ENCODE peak calls at places on chromosomes 4 and X, in six cellular contexts. One of them, this sample, is unnamed.

GRCh38 chr4:43189741-43190140 is 297.2 kb downstream of the GRXCR1 start:
- DNase-seq in lower lobe of right lung: no peak
- DNase-seq in esophagus muscularis mucosa: no peak
- DNase-seq in PC-3: no peak
- DNase-seq in uterus: no peak
- DNase-seq in effector memory CD4-positive, alpha-beta T cell: no peak
- DNase-seq in this sample: no peak

GRCh38 chrX:131650637-131651410 is 107.0 kb downstream of the OR13H1 start:
- DNase-seq in lower lobe of right lung: no peak
- DNase-seq in esophagus muscularis mucosa: no peak
- DNase-seq in PC-3: peak; percentile 68
- DNase-seq in uterus: no peak
- DNase-seq in effector memory CD4-positive, alpha-beta T cell: no peak
- DNase-seq in this sample: no peak

GRCh38 chr4:113947484-113947883 is 32.0 kb downstream of the ARSJ start:
- DNase-seq in lower lobe of right lung: no peak
- DNase-seq in esophagus muscularis mucosa: no peak
- DNase-seq in PC-3: no peak
- DNase-seq in uterus: no peak
- DNase-seq in effector memory CD4-positive, alpha-beta T cell: no peak
- DNase-seq in this sample: no peak

GRCh38 chrX:83916525-83916924 is 55.6 kb downstream of the CYLC1 start:
- DNase-seq in lower lobe of right lung: no peak
- DNase-seq in esophagus muscularis mucosa: no peak
- DNase-seq in PC-3: peak; percentile 55
- DNase-seq in uterus: no peak
- DNase-seq in effector memory CD4-positive, alpha-beta T cell: no peak
- DNase-seq in this sample: peak; percentile 4

GRCh38 chr4:158805628-158806471 is 37.0 kb downstream of the FNIP2 start:
- DNase-seq in lower lobe of right lung: no peak
- DNase-seq in esophagus muscularis mucosa: no peak
- DNase-seq in PC-3: peak; percentile 76
- DNase-seq in uterus: no peak
- DNase-seq in effector memory CD4-positive, alpha-beta T cell: no peak
- DNase-seq in this sample: no peak

GRCh38 chr4:87967193-87967592 is 8.3 kb upstream of the SPP1 start:
- DNase-seq in lower lobe of right lung: no peak
- DNase-seq in esophagus muscularis mucosa: no peak
- DNase-seq in PC-3: no peak
- DNase-seq in uterus: no peak
- DNase-seq in effector memory CD4-positive, alpha-beta T cell: no peak
- DNase-seq in this sample: no peak

GRCh38 chr4:114599231-114600065 is 841 bp downstream of the UGT8 start:
- DNase-seq in lower lobe of right lung: no peak
- DNase-seq in esophagus muscularis mucosa: no peak
- DNase-seq in PC-3: no peak
- DNase-seq in uterus: no peak
- DNase-seq in effector memory CD4-positive, alpha-beta T cell: no peak
- DNase-seq in this sample: no peak

GRCh38 chr4:140659935-140660710 is 91.4 kb upstream of the UCP1 start:
- DNase-seq in lower lobe of right lung: no peak
- DNase-seq in esophagus muscularis mucosa: no peak
- DNase-seq in PC-3: no peak
- DNase-seq in uterus: no peak
- DNase-seq in effector memory CD4-positive, alpha-beta T cell: no peak
- DNase-seq in this sample: no peak

GRCh38 chr4:164442167-164442566 is 311.8 kb upstream of the SMIM31 start:
- DNase-seq in lower lobe of right lung: no peak
- DNase-seq in esophagus muscularis mucosa: no peak
- DNase-seq in PC-3: peak; percentile 67
- DNase-seq in uterus: no peak
- DNase-seq in effector memory CD4-positive, alpha-beta T cell: no peak
- DNase-seq in this sample: no peak

GRCh38 chr4:74543983-74544382 is 99.0 kb downstream of the AREG start:
- DNase-seq in lower lobe of right lung: no peak
- DNase-seq in esophagus muscularis mucosa: no peak
- DNase-seq in PC-3: no peak
- DNase-seq in uterus: no peak
- DNase-seq in effector memory CD4-positive, alpha-beta T cell: no peak
- DNase-seq in this sample: no peak
- H3K4me1 ChIP-seq in lower lobe of right lung: peaks cover 29% of the 10 kb centered on the region
- H3K4me1 ChIP-seq in esophagus muscularis mucosa: peaks cover 34% of the 10 kb centered on the region
- H3K4me1 ChIP-seq in PC-3: peaks cover 50% of the 10 kb centered on the region
- H3K4me1 ChIP-seq in uterus: no peaks in the 10 kb centered on the region
- H3K4me1 ChIP-seq in effector memory CD4-positive, alpha-beta T cell: no peaks in the 10 kb centered on the region
- H3K4me1 ChIP-seq in this sample: no peaks in the 10 kb centered on the region

GRCh38 chrX:13770013-13770412 is 35.5 kb downstream of the OFD1 start:
- DNase-seq in lower lobe of right lung: no peak
- DNase-seq in esophagus muscularis mucosa: no peak
- DNase-seq in PC-3: no peak
- DNase-seq in uterus: no peak
- DNase-seq in effector memory CD4-positive, alpha-beta T cell: no peak
- DNase-seq in this sample: no peak
- H3K36me3 ChIP-seq in lower lobe of right lung: peaks cover 45% of the 10 kb centered on the region
- H3K36me3 ChIP-seq in esophagus muscularis mucosa: peaks cover 46% of the 10 kb centered on the region
- H3K36me3 ChIP-seq in PC-3: peaks cover 22% of the 10 kb centered on the region
- H3K36me3 ChIP-seq in uterus: no peaks in the 10 kb centered on the region
- H3K36me3 ChIP-seq in effector memory CD4-positive, alpha-beta T cell: peaks cover 39% of the 10 kb centered on the region
- H3K36me3 ChIP-seq in this sample: peaks cover 63% of the 10 kb centered on the region

GRCh38 chr4:94480362-94480951 is 28.7 kb downstream of the PDLIM5 start:
- DNase-seq in lower lobe of right lung: no peak
- DNase-seq in esophagus muscularis mucosa: no peak
- DNase-seq in PC-3: no peak
- DNase-seq in uterus: no peak
- DNase-seq in effector memory CD4-positive, alpha-beta T cell: no peak
- DNase-seq in this sample: no peak
- H3K4me1 ChIP-seq in lower lobe of right lung: no peaks in the 10 kb centered on the region
- H3K4me1 ChIP-seq in esophagus muscularis mucosa: peaks cover 53% of the 10 kb centered on the region
- H3K4me1 ChIP-seq in PC-3: peaks cover 12% of the 10 kb centered on the region
- H3K4me1 ChIP-seq in uterus: peaks cover 12% of the 10 kb centered on the region
- H3K4me1 ChIP-seq in effector memory CD4-positive, alpha-beta T cell: no peaks in the 10 kb centered on the region
- H3K4me1 ChIP-seq in this sample: no peaks in the 10 kb centered on the region

GRCh38 chr4:1315306-1315705 is 25.6 kb downstream of the MAEA start:
- DNase-seq in lower lobe of right lung: no peak
- DNase-seq in esophagus muscularis mucosa: no peak
- DNase-seq in PC-3: no peak
- DNase-seq in uterus: no peak
- DNase-seq in effector memory CD4-positive, alpha-beta T cell: no peak
- DNase-seq in this sample: no peak

GRCh38 chr4:1315838-1316536 is 26.3 kb downstream of the MAEA start:
- DNase-seq in lower lobe of right lung: no peak
- DNase-seq in esophagus muscularis mucosa: no peak
- DNase-seq in PC-3: no peak
- DNase-seq in uterus: no peak
- DNase-seq in effector memory CD4-positive, alpha-beta T cell: no peak
- DNase-seq in this sample: peak; percentile 45

GRCh38 chr4:1318046-1318375 is 28.3 kb downstream of the MAEA start:
- DNase-seq in lower lobe of right lung: no peak
- DNase-seq in esophagus muscularis mucosa: no peak
- DNase-seq in PC-3: no peak
- DNase-seq in uterus: no peak
- DNase-seq in effector memory CD4-positive, alpha-beta T cell: no peak
- DNase-seq in this sample: no peak

GRCh38 chr4:1317177-1318045 is 27.7 kb downstream of the MAEA start:
- DNase-seq in lower lobe of right lung: no peak
- DNase-seq in esophagus muscularis mucosa: no peak
- DNase-seq in PC-3: no peak
- DNase-seq in uterus: no peak
- DNase-seq in effector memory CD4-positive, alpha-beta T cell: no peak
- DNase-seq in this sample: no peak

GRCh38 chr4:1316537-1317168 is 27.0 kb downstream of the MAEA start:
- DNase-seq in lower lobe of right lung: no peak
- DNase-seq in esophagus muscularis mucosa: no peak
- DNase-seq in PC-3: no peak
- DNase-seq in uterus: no peak
- DNase-seq in effector memory CD4-positive, alpha-beta T cell: no peak
- DNase-seq in this sample: no peak
- H3K36me3 ChIP-seq in lower lobe of right lung: peaks cover 74% of the 10 kb centered on the region
- H3K36me3 ChIP-seq in esophagus muscularis mucosa: peaks cover 88% of the 10 kb centered on the region
- H3K36me3 ChIP-seq in PC-3: peaks cover 3% of the 10 kb centered on the region
- H3K36me3 ChIP-seq in uterus: no peaks in the 10 kb centered on the region
- H3K36me3 ChIP-seq in effector memory CD4-positive, alpha-beta T cell: peaks cover 56% of the 10 kb centered on the region
- H3K36me3 ChIP-seq in this sample: peaks cover 68% of the 10 kb centered on the region

DNA sequence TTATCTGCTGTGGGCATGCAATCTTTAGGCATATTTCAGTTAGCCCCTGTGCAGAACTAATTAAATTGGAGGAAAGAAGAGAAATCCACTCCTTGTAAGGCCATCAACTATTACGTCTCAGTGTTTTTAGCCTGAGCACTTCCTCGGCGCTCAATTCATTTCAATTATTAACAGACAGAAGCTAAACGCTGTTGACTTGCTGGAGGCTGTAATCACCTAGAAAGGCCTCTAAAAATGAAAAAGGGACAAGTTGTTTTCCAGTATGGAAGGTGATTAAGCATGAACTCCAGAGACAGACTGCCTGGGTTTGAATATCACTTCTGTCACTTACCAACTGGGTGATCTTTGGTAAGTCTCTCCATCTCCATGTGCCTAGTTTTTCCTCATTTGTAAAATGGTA is 59.6 kb downstream of the LEF1 start:
- DNase-seq in lower lobe of right lung: no peak
- DNase-seq in esophagus muscularis mucosa: no peak
- DNase-seq in PC-3: no peak
- DNase-seq in uterus: no peak
- DNase-seq in effector memory CD4-positive, alpha-beta T cell: no peak
- DNase-seq in this sample: no peak
- H3K4me1 ChIP-seq in lower lobe of right lung: no peaks in the 10 kb centered on the region
- H3K4me1 ChIP-seq in esophagus muscularis mucosa: no peaks in the 10 kb centered on the region
- H3K4me1 ChIP-seq in PC-3: no peaks in the 10 kb centered on the region
- H3K4me1 ChIP-seq in uterus: no peaks in the 10 kb centered on the region
- H3K4me1 ChIP-seq in effector memory CD4-positive, alpha-beta T cell: peaks cover 76% of the 10 kb centered on the region
- H3K4me1 ChIP-seq in this sample: peaks cover 92% of the 10 kb centered on the region

GRCh38 chr4:2938906-2939305 is 24.3 kb downstream of the NOP14 start:
- DNase-seq in lower lobe of right lung: no peak
- DNase-seq in esophagus muscularis mucosa: no peak
- DNase-seq in PC-3: no peak
- DNase-seq in uterus: peak; percentile 8
- DNase-seq in effector memory CD4-positive, alpha-beta T cell: no peak
- DNase-seq in this sample: no peak

GRCh38 chr4:2937146-2937857 is 25.9 kb downstream of the NOP14 start:
- DNase-seq in lower lobe of right lung: peak; percentile 87
- DNase-seq in esophagus muscularis mucosa: no peak
- DNase-seq in PC-3: peak; percentile 56
- DNase-seq in uterus: peak; percentile 21
- DNase-seq in effector memory CD4-positive, alpha-beta T cell: no peak
- DNase-seq in this sample: no peak

GRCh38 chr4:2939383-2940243 is 23.6 kb downstream of the NOP14 start:
- DNase-seq in lower lobe of right lung: no peak
- DNase-seq in esophagus muscularis mucosa: no peak
- DNase-seq in PC-3: no peak
- DNase-seq in uterus: peak; percentile 12
- DNase-seq in effector memory CD4-positive, alpha-beta T cell: no peak
- DNase-seq in this sample: no peak

GRCh38 chr4:2936773-2937145 is 26.4 kb downstream of the NOP14 start:
- DNase-seq in lower lobe of right lung: no peak
- DNase-seq in esophagus muscularis mucosa: no peak
- DNase-seq in PC-3: peak; percentile 80
- DNase-seq in uterus: peak; percentile 21
- DNase-seq in effector memory CD4-positive, alpha-beta T cell: peak; percentile 40
- DNase-seq in this sample: no peak

GRCh38 chr4:2937986-2938385 is 25.2 kb downstream of the NOP14 start:
- DNase-seq in lower lobe of right lung: no peak
- DNase-seq in esophagus muscularis mucosa: no peak
- DNase-seq in PC-3: no peak
- DNase-seq in uterus: peak; percentile 9
- DNase-seq in effector memory CD4-positive, alpha-beta T cell: no peak
- DNase-seq in this sample: no peak
- H3K36me3 ChIP-seq in lower lobe of right lung: peaks cover 65% of the 10 kb centered on the region
- H3K36me3 ChIP-seq in esophagus muscularis mucosa: peaks cover 59% of the 10 kb centered on the region
- H3K36me3 ChIP-seq in PC-3: peaks cover 20% of the 10 kb centered on the region
- H3K36me3 ChIP-seq in uterus: no peaks in the 10 kb centered on the region
- H3K36me3 ChIP-seq in effector memory CD4-positive, alpha-beta T cell: peaks cover 46% of the 10 kb centered on the region
- H3K36me3 ChIP-seq in this sample: peaks cover 48% of the 10 kb centered on the region

This sample was measured in CD4-positive, CD25-positive, alpha-beta regulatory T cell.